ENCODE peak calls at places on chromosomes 13 and 19, in eight cellular contexts. Z, O, A, N, Y, V, S and M are unnamed samples.

GRCh38 chr19:38401148-38401547 is 1.7 kb upstream of the FAM98C start:
- DNase-seq in Z (no peak), O (no peak), A (no peak), N (no peak), Y (no peak), V (no peak), S (no peak), M (no peak)

GRCh38 chr19:23547816-23548430 is 139.1 kb downstream of the ZNF675 start:
- DNase-seq in Z (no peak), O (no peak), A (no peak), N (no peak), Y (no peak), V (no peak), S (no peak), M (no peak)

GRCh38 chr19:17184381-17184841 is 30.7 kb upstream of the USE1 start:
- DNase-seq in Z (no peak), O (no peak), A (no peak), N (no peak), Y (no peak), V (no peak), S (no peak), M (no peak)

GRCh38 chr19:6262519-6262918 is 17.3 kb downstream of the MLLT1 start:
- DNase-seq in Z (no peak), O (no peak), A (no peak), N (no peak), Y (no peak), V (no peak), S (no peak), M (no peak)

GRCh38 chr19:28509079-28509895 is 703.7 kb downstream of the UQCRFS1 start:
- DNase-seq in Z (no peak), O (no peak), A (no peak), N (no peak), Y (no peak), V (no peak), S (no peak), M (no peak)

GRCh38 chr13:30186644-30187431 is 120.5 kb downstream of the KATNAL1 start:
- DNase-seq in Z (no peak), O (no peak), A (no peak), N (no peak), Y (no peak), V (peak; percentile 43), S (no peak), M (no peak)

GRCh38 chr13:110914293-110915056 is 394 bp downstream of the ANKRD10 start:
- DNase-seq in Z (peak; percentile 56), O (peak; percentile 88), A (peak; percentile 60), N (peak; percentile 52), Y (peak; percentile 90), V (peak; percentile 84), S (peak; percentile 88), M (no peak)

GRCh38 chr19:1361601-1362384 is 21.9 kb upstream of the NDUFS7 start:
- DNase-seq in Z (no peak), O (no peak), A (no peak), N (no peak), Y (no peak), V (no peak), S (no peak), M (no peak)

GRCh38 chr19:4911786-4912672 is 2.7 kb downstream of the UHRF1 start:
- DNase-seq in Z (peak; percentile 76), O (peak; percentile 86), A (peak; percentile 33), N (peak; percentile 48), Y (peak; percentile 81), V (peak; percentile 70), S (peak; percentile 82), M (peak; percentile 63)

GRCh38 chr19:1408300-1409203 is 1.2 kb downstream of the DAZAP1 start:
- DNase-seq in Z (no peak), O (peak; percentile 70), A (peak; percentile 58), N (no peak), Y (peak; percentile 57), V (no peak), S (no peak), M (peak; percentile 62)

GRCh38 chr13:42258747-42259146 is 13.2 kb upstream of the AKAP11 start:
- DNase-seq in Z (no peak), O (no peak), A (no peak), N (no peak), Y (no peak), V (no peak), S (no peak), M (no peak)

GRCh38 chr19:31567776-31568175 is 218.5 kb upstream of the TSHZ3 start:
- DNase-seq in Z (no peak), O (no peak), A (no peak), N (no peak), Y (no peak), V (no peak), S (no peak), M (no peak)

GRCh38 chr13:109781384-109782065 is 4.9 kb downstream of the IRS2 start:
- DNase-seq in Z (no peak), O (no peak), A (no peak), N (no peak), Y (peak; percentile 18), V (no peak), S (no peak), M (no peak)

GRCh38 chr19:32877977-32878745 is 8.6 kb upstream of the SLC7A9 start:
- DNase-seq in Z (no peak), O (no peak), A (no peak), N (no peak), Y (no peak), V (no peak), S (peak; percentile 61), M (no peak)

GRCh38 chr13:99734013-99734693 is 232.9 kb downstream of the TM9SF2 start:
- DNase-seq in Z (no peak), O (no peak), A (no peak), N (no peak), Y (no peak), V (no peak), S (no peak), M (no peak)

GRCh38 chr19:10010247-10010691 is at the start of gene COL5A3:
- DNase-seq in Z (peak; percentile 61), O (no peak), A (no peak), N (no peak), Y (no peak), V (no peak), S (no peak), M (no peak)

GRCh38 chr19:42148270-42148669 is 16.0 kb upstream of the POU2F2 start:
- DNase-seq in Z (no peak), O (no peak), A (no peak), N (no peak), Y (no peak), V (no peak), S (no peak), M (no peak)

GRCh38 chr19:38684862-38685665 is 37.6 kb downstream of the ACTN4 start:
- DNase-seq in Z (no peak), O (no peak), A (no peak), N (no peak), Y (no peak), V (no peak), S (no peak), M (no peak)

GRCh38 chr19:51821511-51821910 is 26.6 kb downstream of the FPR3 start:
- DNase-seq in Z (no peak), O (no peak), A (no peak), N (no peak), Y (no peak), V (no peak), S (no peak), M (no peak)

GRCh38 chr19:4524808-4525562 is 6.7 kb upstream of the PLIN4 start:
- DNase-seq in Z (peak; percentile 78), O (peak; percentile 47), A (peak; percentile 66), N (no peak), Y (peak; percentile 78), V (no peak), S (no peak), M (no peak)

GRCh38 chr13:103236213-103236612 is 170.0 kb upstream of the SLC10A2 start:
- DNase-seq in Z (no peak), O (no peak), A (no peak), N (no peak), Y (no peak), V (no peak), S (no peak), M (no peak)

GRCh38 chr13:76043882-76044281 is 407.8 kb downstream of the LMO7 start:
- DNase-seq in Z (no peak), O (no peak), A (no peak), N (no peak), Y (no peak), V (no peak), S (no peak), M (no peak)

GRCh38 chr19:35911790-35912189 is 3.7 kb upstream of the TYROBP start:
- DNase-seq in Z (no peak), O (no peak), A (peak; percentile 76), N (no peak), Y (no peak), V (no peak), S (no peak), M (no peak)